ENCODE peak calls at places on chromosome 18, in nine cellular contexts. C is CD4-positive, alpha-beta T cell; G is Right ventricle myocardium superior; P is natural killer cell; D is WTC11; F is left lung; N is PC-3; T is heart left ventricle; J is activated T-cell treated with anti-CD3 and anti-CD28 coated beads, Interleukin-2, amount 50 U/mL, for 72 hours. Z is an unnamed sample.

GRCh38 chr18:31581498-31582197 is 10.0 kb upstream of the TTR start:
- ATAC-seq in C (no peak), G (no peak), P (no peak), D (no peak), F (peak; percentile 47), N (peak; percentile 67), T (no peak), J (no peak), Z (no peak)

GRCh38 chr18:50616484-50617048 is 56.7 kb downstream of the MAPK4 start:
- ATAC-seq in C (no peak), G (no peak), P (no peak), D (no peak), F (no peak), N (no peak), T (peak; percentile 52), J (no peak), Z (no peak)

GRCh38 chr18:74485860-74486849 is 10.0 kb upstream of the CNDP2 start:
- ATAC-seq in C (no peak), G (peak; percentile 87), P (no peak), D (no peak), F (no peak), N (no peak), T (peak; percentile 66), J (no peak), Z (no peak)

GRCh38 chr18:23458830-23459529 is 5.9 kb downstream of the RIOK3 start:
- ATAC-seq in C (no peak), G (peak; percentile 24), P (peak; percentile 62), D (no peak), F (peak; percentile 86), N (no peak), T (peak; percentile 48), J (no peak), Z (peak; percentile 33)

GRCh38 chr18:22641973-22642372 is 224.3 kb upstream of the CTAGE1 start:
- ATAC-seq in C (no peak), G (no peak), P (no peak), D (no peak), F (no peak), N (no peak), T (peak; percentile 52), J (no peak), Z (no peak)

GRCh38 chr18:55265916-55266488 is 306.7 kb upstream of the CCDC68 start:
- ATAC-seq in C (no peak), G (no peak), P (no peak), D (no peak), F (no peak), N (peak; percentile 59), T (no peak), J (no peak), Z (no peak)

GRCh38 chr18:58603365-58604067 is 25.4 kb downstream of the ALPK2 start:
- ATAC-seq in C (peak; percentile 45), G (no peak), P (no peak), D (peak; percentile 87), F (no peak), N (no peak), T (peak; percentile 21), J (no peak), Z (no peak)

GRCh38 chr18:8095947-8096570 is 513.2 kb upstream of the RAB12 start:
- ATAC-seq in C (no peak), G (peak; percentile 25), P (no peak), D (no peak), F (peak; percentile 89), N (no peak), T (no peak), J (no peak), Z (no peak)

GRCh38 chr18:10051877-10052631 is 138.2 kb downstream of the VAPA start:
- ATAC-seq in C (no peak), G (peak; percentile 88), P (no peak), D (no peak), F (peak; percentile 65), N (no peak), T (peak; percentile 85), J (no peak), Z (no peak)

GRCh38 chr18:56825312-56825711 is 174.2 kb downstream of the WDR7 start:
- ATAC-seq in C (no peak), G (no peak), P (no peak), D (no peak), F (no peak), N (no peak), T (no peak), J (no peak), Z (no peak)

GRCh38 chr18:2963048-2963447 is 49.9 kb downstream of the LPIN2 start:
- ATAC-seq in C (peak; percentile 80), G (no peak), P (peak; percentile 66), D (no peak), F (no peak), N (no peak), T (no peak), J (peak; percentile 55), Z (peak; percentile 58)

GRCh38 chr18:23114171-23114881 is 21.0 kb upstream of the CABLES1 start:
- ATAC-seq in C (peak; percentile 48), G (no peak), P (no peak), D (no peak), F (peak; percentile 81), N (no peak), T (no peak), J (no peak), Z (no peak)

GRCh38 chr18:62979900-62980299 is 264.6 kb downstream of the PHLPP1 start:
- ATAC-seq in C (no peak), G (no peak), P (no peak), D (no peak), F (no peak), N (no peak), T (no peak), J (no peak), Z (no peak)

GRCh38 chr18:62697636-62698035 is 17.7 kb upstream of the PHLPP1 start:
- ATAC-seq in C (no peak), G (no peak), P (no peak), D (no peak), F (no peak), N (no peak), T (no peak), J (no peak), Z (no peak)

GRCh38 chr18:75261430-75262223 is 51.0 kb downstream of the TSHZ1 start:
- ATAC-seq in C (peak; percentile 17), G (no peak), P (peak; percentile 24), D (no peak), F (no peak), N (no peak), T (no peak), J (peak; percentile 88), Z (peak; percentile 79)

GRCh38 chr18:13366977-13367892 is 148.7 kb downstream of the LDLRAD4 start:
- ATAC-seq in C (no peak), G (no peak), P (no peak), D (no peak), F (no peak), N (no peak), T (no peak), J (no peak), Z (no peak)

GRCh38 chr18:27135504-27136207 is 49.5 kb downstream of the CHST9 start:
- ATAC-seq in C (no peak), G (peak; percentile 51), P (no peak), D (no peak), F (no peak), N (no peak), T (peak; percentile 44), J (no peak), Z (no peak)

GRCh38 chr18:37282386-37283037 is 283.1 kb downstream of the CELF4 start:
- ATAC-seq in C (no peak), G (no peak), P (no peak), D (peak; percentile 80), F (no peak), N (peak; percentile 29), T (no peak), J (no peak), Z (no peak)

GRCh38 chr18:13120967-13121586 is 97.5 kb upstream of the LDLRAD4 start:
- ATAC-seq in C (no peak), G (peak; percentile 12), P (no peak), D (no peak), F (no peak), N (no peak), T (peak; percentile 71), J (no peak), Z (no peak)

Z was measured in activated CD4-positive, CD25-positive, alpha-beta regulatory T cell treated with anti-CD3 and anti-CD28 coated beads, Interleukin-2, amount 50 U/mL, for 24 hours.